ENCODE peak calls at places on chromosomes 12 and 14, in eight cellular contexts. V is HAP-1; R is IMR-90; M is pancreas; S is CD8-positive, alpha-beta memory T cell; I is naive thymus-derived CD4-positive, alpha-beta T cell; U is BJ; B is HCT116. O is an unnamed sample.

GRCh38 chr14:81164167-81164774 is 56.5 kb downstream of the GTF2A1 start:
- DNase-seq in M (peak; percentile 37), R (peak; percentile 77), I (peak; percentile 10), S (no peak), V (peak; percentile 39), B (peak; percentile 83), U (no peak), O (peak; percentile 88)

GRCh38 chr12:128052777-128053176 is 214.2 kb upstream of the TMEM132C start:
- DNase-seq in U (no peak), B (no peak), V (no peak), I (no peak), R (no peak), S (no peak), M (no peak), O (no peak)

GRCh38 chr12:62772556-62772955 is 162.4 kb downstream of the PPM1H start:
- DNase-seq in V (no peak), I (no peak), M (no peak), B (no peak), S (no peak), R (peak; percentile 47), U (no peak), O (no peak)

GRCh38 chr14:96055753-96056508 is 16.8 kb downstream of the C14orf132 start:
- DNase-seq in I (no peak), U (no peak), V (no peak), R (no peak), S (no peak), M (no peak), B (no peak), O (no peak)

GRCh38 chr12:402127-402456 is 648 bp downstream of the CCDC77 start:
- DNase-seq in I (peak; percentile 10), S (no peak), U (no peak), B (no peak), V (peak; percentile 53), R (peak; percentile 41), M (no peak), O (peak; percentile 53)

GRCh38 chr14:53265025-53265424 is 111.9 kb upstream of the DDHD1 start:
- DNase-seq in U (no peak), I (no peak), S (no peak), B (no peak), R (no peak), M (no peak), V (no peak), O (no peak)

GRCh38 chr12:111304642-111305071 is 64.2 kb downstream of the PHETA1 start:
- DNase-seq in V (peak; percentile 20), U (no peak), S (no peak), R (no peak), I (no peak), B (peak; percentile 52), M (no peak), O (peak; percentile 29)

GRCh38 chr14:75303415-75303814 is 24.8 kb downstream of the FOS start:
- DNase-seq in M (peak; percentile 61), U (no peak), V (peak; percentile 74), S (peak; percentile 51), B (peak; percentile 60), I (peak; percentile 57), R (peak; percentile 72), O (peak; percentile 48)

GRCh38 chr12:2168808-2169207 is 116.0 kb downstream of the CACNA1C start:
- DNase-seq in B (peak; percentile 32), V (no peak), I (no peak), S (no peak), U (no peak), R (peak; percentile 49), M (no peak), O (no peak)

GRCh38 chr12:15788266-15789214 is 648 bp downstream of the EPS8 start:
- DNase-seq in B (peak; percentile 34), R (peak; percentile 45), I (peak; percentile 17), S (peak; percentile 3), U (no peak), V (peak; percentile 27), M (peak; percentile 51), O (no peak)

GRCh38 chr12:83140135-83140534 is 453.4 kb downstream of the TMTC2 start:
- DNase-seq in R (no peak), M (no peak), S (no peak), U (no peak), B (no peak), V (no peak), I (no peak), O (no peak)

GRCh38 chr12:21451529-21451928 is 14.1 kb downstream of the PYROXD1 start:
- DNase-seq in S (no peak), V (peak; percentile 21), U (no peak), B (no peak), M (no peak), R (peak; percentile 56), I (no peak), O (no peak)

GRCh38 chr12:105573574-105573973 is 243.1 kb downstream of the C12orf75 start:
- DNase-seq in V (no peak), S (no peak), B (no peak), I (no peak), M (no peak), R (no peak), U (no peak), O (no peak)

GRCh38 chr12:104164635-104165034 is 26.6 kb upstream of the NFYB start:
- DNase-seq in S (no peak), R (no peak), V (peak; percentile 40), B (no peak), I (no peak), M (no peak), U (no peak), O (no peak)

GRCh38 chr12:131021142-131021541 is 67.4 kb downstream of the ADGRD1 start:
- DNase-seq in U (no peak), V (no peak), R (no peak), B (no peak), I (no peak), M (no peak), S (no peak), O (no peak)

GRCh38 chr14:24705840-24706239 is 71.8 kb upstream of the GZMB start:
- DNase-seq in I (no peak), M (no peak), S (no peak), R (no peak), U (no peak), B (no peak), V (no peak), O (no peak)

GRCh38 chr12:2834581-2835491 is at the start of gene NRIP2:
- DNase-seq in I (no peak), R (peak; percentile 73), M (no peak), U (no peak), V (no peak), S (no peak), B (no peak), O (no peak)

GRCh38 chr12:91704446-91704845 is 441.2 kb downstream of the BTG1 start:
- DNase-seq in R (peak; percentile 19), U (no peak), S (no peak), V (no peak), I (no peak), M (no peak), B (no peak), O (no peak)

GRCh38 chr14:31070431-31070830 is 44.3 kb upstream of the STRN3 start:
- DNase-seq in B (no peak), U (peak; percentile 85), M (no peak), V (no peak), R (peak; percentile 93), I (no peak), S (no peak), O (no peak)

DNA sequence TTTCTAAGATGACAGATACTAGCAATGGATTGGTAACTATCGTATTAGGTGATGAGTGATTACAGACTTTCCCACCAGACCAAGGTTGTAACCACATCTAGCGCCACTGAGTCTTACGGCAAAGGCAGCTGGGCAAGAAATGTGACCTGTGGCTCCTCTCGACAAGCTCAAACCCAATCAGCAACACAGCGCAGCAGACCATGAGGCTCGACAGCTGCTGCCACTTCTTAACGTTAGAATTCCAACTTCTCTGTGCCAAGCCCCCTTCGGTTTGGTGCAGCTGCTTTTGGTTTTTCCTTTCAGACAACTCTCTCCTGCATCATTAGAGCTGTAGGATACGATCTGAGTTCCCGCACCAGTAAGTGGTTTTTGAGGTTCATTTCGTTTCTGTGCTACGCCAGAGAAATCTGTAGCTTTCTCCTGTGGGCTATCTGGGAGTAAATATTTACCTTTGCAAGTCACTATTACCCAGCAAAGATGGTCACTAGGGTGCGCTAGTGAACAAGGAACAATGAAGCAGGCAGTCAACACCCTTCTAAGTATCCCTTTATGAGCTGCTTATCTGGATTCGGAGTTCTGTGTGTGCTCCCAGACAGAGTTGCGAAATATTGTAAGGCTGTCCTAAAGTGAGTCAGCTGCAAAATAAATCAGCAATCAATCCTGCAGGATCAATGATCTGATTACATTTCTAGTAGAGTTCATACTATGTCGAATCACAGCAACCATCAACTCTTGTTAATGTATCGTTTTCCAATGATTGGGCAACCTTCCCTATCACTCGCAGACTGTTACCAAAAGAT is 133.8 kb downstream of the KCNK10 start:
- DNase-seq in I (peak; percentile 19), B (peak; percentile 67), M (peak; percentile 89), S (peak; percentile 15), R (peak; percentile 87), V (peak; percentile 78), U (peak; percentile 41), O (peak; percentile 70)
- H3K4me3 ChIP-seq in I (no peak overlapping the region), B (no peak overlapping the region), M (no peak overlapping the region), S (no peak overlapping the region), R (peak overlapping the region; percentile 33), V (no peak overlapping the region), U (no peak overlapping the region), O (no peak overlapping the region)

GRCh38 chr12:124456652-124457152 is 110.7 kb downstream of the NCOR2 start:
- DNase-seq in U (no peak), V (no peak), I (peak; percentile 19), B (no peak), M (no peak), S (peak; percentile 51), R (no peak), O (no peak)
- H3K4me3 ChIP-seq in U (no peak overlapping the region), V (no peak overlapping the region), I (peak overlapping the region; percentile 72), B (no peak overlapping the region), M (no peak overlapping the region), S (peak overlapping the region; percentile 54), R (no peak overlapping the region), O (no peak overlapping the region)

DNA sequence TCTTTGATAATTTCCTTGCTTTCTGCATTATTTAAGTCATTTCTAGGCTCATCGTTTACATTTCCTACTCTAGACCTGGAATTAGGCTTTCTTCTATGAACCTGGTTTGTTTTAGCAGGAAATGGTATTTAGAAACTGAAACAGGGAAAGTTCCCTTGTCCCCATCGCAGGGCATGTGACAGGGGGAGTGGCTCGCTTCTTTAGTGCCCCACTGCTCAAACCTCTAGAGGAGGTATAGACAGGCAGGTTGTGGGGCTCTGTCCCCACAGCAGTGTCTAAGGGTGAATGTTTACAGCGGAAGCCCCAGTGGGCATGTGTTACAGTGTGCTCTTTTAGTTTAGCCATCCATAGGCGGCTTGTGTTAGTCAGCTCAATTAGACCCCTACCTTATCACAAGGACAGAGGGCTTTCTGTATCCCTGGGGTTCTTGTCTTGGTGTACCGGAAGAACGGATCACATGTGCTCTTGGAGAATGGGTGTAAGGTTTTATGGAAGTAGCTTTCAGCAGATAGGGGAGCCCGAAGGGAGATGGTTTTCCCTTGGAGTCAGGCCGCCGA is 25.0 kb downstream of the IFT81 start:
- DNase-seq in B (no peak), V (no peak), U (no peak), R (no peak), M (no peak), S (no peak), I (no peak), O (no peak)
- H3K4me3 ChIP-seq in B (no peak overlapping the region), V (no peak overlapping the region), U (no peak overlapping the region), R (no peak overlapping the region), M (no peak overlapping the region), S (no peak overlapping the region), I (no peak overlapping the region), O (no peak overlapping the region)

DNA sequence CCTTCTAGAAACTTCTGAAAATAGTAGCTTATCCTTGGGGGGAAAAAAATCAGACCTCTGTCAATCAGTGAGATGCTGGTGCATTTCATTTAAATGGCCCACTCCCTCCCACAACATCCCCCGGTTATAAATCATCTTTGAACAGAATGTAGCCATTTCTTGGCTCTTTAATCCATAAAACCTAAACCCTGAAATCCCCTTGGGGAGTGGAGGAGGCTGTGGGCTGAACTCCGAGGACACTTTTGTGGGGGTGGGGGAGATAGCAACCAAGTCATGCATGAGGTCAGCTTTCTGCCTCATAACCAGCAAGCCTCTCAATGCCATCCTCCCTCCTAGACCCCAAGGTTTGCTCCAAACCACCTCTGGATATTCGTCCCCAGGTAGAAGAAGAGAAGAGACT is 21.0 kb downstream of the HRK start:
- DNase-seq in I (no peak), R (no peak), B (no peak), U (no peak), M (no peak), S (no peak), V (no peak), O (no peak)
- H3K4me3 ChIP-seq in I (no peak overlapping the region), R (no peak overlapping the region), B (no peak overlapping the region), U (no peak overlapping the region), M (no peak overlapping the region), S (no peak overlapping the region), V (no peak overlapping the region), O (no peak overlapping the region)